ENCODE peak calls at places on chromosomes 3 and 15, in four cellular contexts. L is HEK293T, R is HepG2, H is K562. W is an unnamed sample.

GRCh38 chr3:126811530-126811929 is 107.5 kb downstream of the CHCHD6 start:
- DNase-seq in H (no peak), R (no peak), L (no peak), W (no peak)

GRCh38 chr3:71339049-71339448 is 244.5 kb downstream of the FOXP1 start:
- DNase-seq in L (no peak), R (no peak), H (no peak), W (no peak)

GRCh38 chr3:196406806-196407470 is 25.3 kb downstream of the UBXN7 start:
- DNase-seq in H (peak), L (no peak), R (no peak), W (no peak)

GRCh38 chr15:61169904-61170695 is 59.0 kb downstream of the RORA start:
- DNase-seq in L (no peak), R (no peak), H (no peak), W (no peak)

GRCh38 chr3:131658771-131659170 is 156.0 kb upstream of the MRPL3 start:
- DNase-seq in R (no peak), L (no peak), H (no peak), W (no peak)

GRCh38 chr15:69997701-69998273 is 99.9 kb downstream of the TLE3 start:
- DNase-seq in R (no peak), H (no peak), L (no peak), W (no peak)

GRCh38 chr3:72270730-72271129 is 485.8 kb upstream of the PROK2 start:
- DNase-seq in R (no peak), L (no peak), H (no peak), W (no peak)

GRCh38 chr15:31499953-31500808 is 173.5 kb downstream of the KLF13 start:
- DNase-seq in L (no peak), R (no peak), H (no peak), W (no peak)

GRCh38 chr3:125202197-125202596 is 10.4 kb downstream of the SLC12A8 start:
- DNase-seq in L (no peak), R (no peak), H (peak), W (peak)

GRCh38 chr3:187737401-187738088 is 7.7 kb downstream of the BCL6 start:
- DNase-seq in L (no peak), R (no peak), H (peak), W (peak)

DNA sequence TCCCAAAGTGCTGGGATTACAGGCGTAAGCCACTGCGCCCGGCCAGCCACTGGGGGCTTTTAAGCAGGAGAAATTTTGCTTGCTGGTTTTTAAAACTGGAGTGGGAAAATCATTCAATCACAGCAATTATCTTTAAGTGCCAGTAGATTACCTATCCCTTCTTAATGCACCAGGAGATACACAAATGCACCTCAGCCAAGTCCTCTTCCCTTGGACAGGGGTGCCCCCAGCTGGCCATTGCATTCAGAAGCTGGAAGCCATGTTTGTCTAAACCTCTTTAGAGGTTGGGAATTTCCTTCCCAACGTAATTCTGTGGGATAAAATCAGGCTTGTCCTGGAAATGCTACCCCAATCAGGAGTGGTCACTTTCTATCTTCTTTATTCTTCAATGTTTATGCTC is 26.6 kb downstream of the MIX23 start:
- DNase-seq in R (peak), L (peak), H (peak), W (peak)
- TF ChIP-seq ELF4 in R (no peak), L (no peak), H (no peak), W (no peak)

GRCh38 chr3:143974877-143975238 is 3.2 kb downstream of the DIPK2A start:
- DNase-seq in L (no peak), H (peak), R (no peak), W (no peak)
- TF ChIP-seq ELF4 in L (no peak), H (no peak), R (no peak), W (no peak)

DNA sequence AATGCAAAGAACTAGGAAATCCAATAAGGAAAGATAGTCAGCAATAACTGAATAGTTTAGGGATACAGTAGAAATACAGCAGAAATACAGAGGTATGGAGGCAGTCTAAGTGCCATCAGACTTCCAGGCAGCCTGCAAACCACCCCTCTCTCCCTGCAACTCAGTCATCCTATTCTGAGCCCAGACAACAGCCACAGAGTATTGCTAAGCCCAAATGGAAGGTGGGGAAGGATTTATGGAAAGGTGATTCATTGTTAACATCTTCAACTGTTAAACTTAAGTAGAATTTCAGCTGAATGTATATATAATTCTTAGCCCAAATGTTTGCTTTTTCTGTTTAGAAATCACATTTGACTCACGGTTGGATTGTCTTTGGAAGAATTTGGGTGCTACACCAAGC is 300.4 kb downstream of the RBMS3 start:
- DNase-seq in R (no peak), L (no peak), H (no peak), W (no peak)
- TF ChIP-seq ELF4 in R (no peak), L (no peak), H (no peak), W (no peak)

GRCh38 chr3:115141018-115141757 is 5.9 kb downstream of the ZBTB20 start:
- DNase-seq in H (no peak), L (no peak), R (no peak), W (no peak)

GRCh38 chr3:115146418-115147328 is at the start of gene ZBTB20:
- DNase-seq in L (peak), H (peak), R (peak), W (peak)

GRCh38 chr3:115147329-115148141 is 447 bp upstream of the ZBTB20 start:
- DNase-seq in L (peak), H (peak), R (peak), W (peak)

GRCh38 chr3:115148142-115148790 is 1.2 kb upstream of the ZBTB20 start:
- DNase-seq in R (no peak), H (no peak), L (no peak), W (no peak)

GRCh38 chr3:115146032-115146417 is 1.1 kb downstream of the ZBTB20 start:
- DNase-seq in L (peak), H (peak), R (peak), W (no peak)
- TF ChIP-seq ELF4 in L (no peak), H (no peak), R (no peak), W (no peak)

W was measured in WTC11.